ENCODE peak calls at places on chromosomes 4 and X, in six cellular contexts. One of them, this sample, is unnamed.

GRCh38 chr4:151481813-151482212 is 72.8 kb downstream of the FHIP1A start:
- DNase-seq in neural progenitor cell: no peak
- DNase-seq in HCT116: no peak
- DNase-seq in MM.1S: no peak
- DNase-seq in GM23338: no peak
- DNase-seq in OCI-LY7: no peak
- DNase-seq in this sample: no peak

GRCh38 chrX:2147928-2148327 is 352.8 kb downstream of the DHRSX start:
- DNase-seq in neural progenitor cell: no peak
- DNase-seq in HCT116: no peak
- DNase-seq in MM.1S: no peak
- DNase-seq in GM23338: no peak
- DNase-seq in OCI-LY7: no peak
- DNase-seq in this sample: no peak

GRCh38 chr4:5956285-5957021 is 61.8 kb downstream of the C4orf50 start:
- DNase-seq in neural progenitor cell: peak; percentile 78
- DNase-seq in HCT116: no peak
- DNase-seq in MM.1S: peak; percentile 24
- DNase-seq in GM23338: peak; percentile 50
- DNase-seq in OCI-LY7: no peak
- DNase-seq in this sample: no peak

GRCh38 chr4:178577933-178578332 is 1135.7 kb upstream of the AGA start:
- DNase-seq in neural progenitor cell: peak; percentile 44
- DNase-seq in HCT116: no peak
- DNase-seq in MM.1S: no peak
- DNase-seq in GM23338: peak; percentile 50
- DNase-seq in OCI-LY7: peak; percentile 0
- DNase-seq in this sample: no peak

GRCh38 chr4:165684177-165684870 is 188.7 kb upstream of the TLL1 start:
- DNase-seq in neural progenitor cell: no peak
- DNase-seq in HCT116: no peak
- DNase-seq in MM.1S: no peak
- DNase-seq in GM23338: no peak
- DNase-seq in OCI-LY7: no peak
- DNase-seq in this sample: peak; percentile 46

GRCh38 chr4:173531085-173531965 is 1.3 kb upstream of the HAND2 start:
- DNase-seq in neural progenitor cell: peak; percentile 47
- DNase-seq in HCT116: no peak
- DNase-seq in MM.1S: no peak
- DNase-seq in GM23338: peak; percentile 50
- DNase-seq in OCI-LY7: no peak
- DNase-seq in this sample: peak; percentile 79

GRCh38 chrX:9341305-9342201 is 123.3 kb upstream of the TBL1X start:
- DNase-seq in neural progenitor cell: peak; percentile 47
- DNase-seq in HCT116: no peak
- DNase-seq in MM.1S: peak; percentile 82
- DNase-seq in GM23338: peak; percentile 50
- DNase-seq in OCI-LY7: peak; percentile 77
- DNase-seq in this sample: peak; percentile 62

GRCh38 chrX:150844016-150844415 is 54.5 kb downstream of the CD99L2 start:
- DNase-seq in neural progenitor cell: no peak
- DNase-seq in HCT116: no peak
- DNase-seq in MM.1S: no peak
- DNase-seq in GM23338: no peak
- DNase-seq in OCI-LY7: no peak
- DNase-seq in this sample: no peak

GRCh38 chrX:68830486-68831404 is 1.9 kb downstream of the EFNB1 start:
- DNase-seq in neural progenitor cell: no peak
- DNase-seq in HCT116: no peak
- DNase-seq in MM.1S: no peak
- DNase-seq in GM23338: no peak
- DNase-seq in OCI-LY7: no peak
- DNase-seq in this sample: no peak

GRCh38 chr4:76214269-76214628 is 625 bp upstream of the SCARB2 start:
- DNase-seq in neural progenitor cell: no peak
- DNase-seq in HCT116: no peak
- DNase-seq in MM.1S: peak; percentile 65
- DNase-seq in GM23338: peak; percentile 69
- DNase-seq in OCI-LY7: no peak
- DNase-seq in this sample: no peak

GRCh38 chr4:5749568-5749967 is 38.6 kb downstream of the EVC start:
- DNase-seq in neural progenitor cell: no peak
- DNase-seq in HCT116: no peak
- DNase-seq in MM.1S: no peak
- DNase-seq in GM23338: no peak
- DNase-seq in OCI-LY7: no peak
- DNase-seq in this sample: no peak

GRCh38 chr4:47490550-47490949 is 5.5 kb downstream of the ATP10D start:
- DNase-seq in neural progenitor cell: peak; percentile 50
- DNase-seq in HCT116: peak; percentile 36
- DNase-seq in MM.1S: peak; percentile 44
- DNase-seq in GM23338: peak; percentile 71
- DNase-seq in OCI-LY7: peak; percentile 56
- DNase-seq in this sample: peak; percentile 64

GRCh38 chr4:6221296-6221850 is 21.0 kb upstream of the JAKMIP1 start:
- DNase-seq in neural progenitor cell: peak; percentile 36
- DNase-seq in HCT116: no peak
- DNase-seq in MM.1S: no peak
- DNase-seq in GM23338: peak; percentile 59
- DNase-seq in OCI-LY7: no peak
- DNase-seq in this sample: no peak

GRCh38 chrX:150506486-150506885 is 61.9 kb upstream of the MTM1 start:
- DNase-seq in neural progenitor cell: no peak
- DNase-seq in HCT116: no peak
- DNase-seq in MM.1S: no peak
- DNase-seq in GM23338: peak; percentile 52
- DNase-seq in OCI-LY7: no peak
- DNase-seq in this sample: peak; percentile 28

GRCh38 chrX:144683247-144683646 is 564.1 kb upstream of the SPANXN1 start:
- DNase-seq in neural progenitor cell: no peak
- DNase-seq in HCT116: no peak
- DNase-seq in MM.1S: no peak
- DNase-seq in GM23338: no peak
- DNase-seq in OCI-LY7: no peak
- DNase-seq in this sample: no peak

GRCh38 chr4:185654311-185654710 is 119.0 kb upstream of the PDLIM3 start:
- DNase-seq in neural progenitor cell: no peak
- DNase-seq in HCT116: no peak
- DNase-seq in MM.1S: no peak
- DNase-seq in GM23338: no peak
- DNase-seq in OCI-LY7: no peak
- DNase-seq in this sample: no peak

GRCh38 chr4:102817021-102817605 is 10.2 kb downstream of the UBE2D3 start:
- DNase-seq in neural progenitor cell: no peak
- DNase-seq in HCT116: no peak
- DNase-seq in MM.1S: no peak
- DNase-seq in GM23338: no peak
- DNase-seq in OCI-LY7: no peak
- DNase-seq in this sample: no peak

GRCh38 chr4:108502366-108502765 is 118.0 kb upstream of the RPL34 start:
- DNase-seq in neural progenitor cell: no peak
- DNase-seq in HCT116: no peak
- DNase-seq in MM.1S: no peak
- DNase-seq in GM23338: no peak
- DNase-seq in OCI-LY7: no peak
- DNase-seq in this sample: no peak

GRCh38 chrX:141673946-141674345 is 24.6 kb downstream of the SPANXD start:
- DNase-seq in neural progenitor cell: no peak
- DNase-seq in HCT116: no peak
- DNase-seq in MM.1S: no peak
- DNase-seq in GM23338: no peak
- DNase-seq in OCI-LY7: no peak
- DNase-seq in this sample: no peak

GRCh38 chr4:8830056-8830455 is 41.6 kb downstream of the HMX1 start:
- DNase-seq in neural progenitor cell: no peak
- DNase-seq in HCT116: no peak
- DNase-seq in MM.1S: no peak
- DNase-seq in GM23338: no peak
- DNase-seq in OCI-LY7: no peak
- DNase-seq in this sample: no peak

GRCh38 chr4:189202869-189203271 is 737.8 kb upstream of the FRG1 start:
- DNase-seq in neural progenitor cell: no peak
- DNase-seq in HCT116: no peak
- DNase-seq in MM.1S: no peak
- DNase-seq in GM23338: peak; percentile 2
- DNase-seq in OCI-LY7: no peak
- DNase-seq in this sample: peak; percentile 48

GRCh38 chr4:158300012-158300411 is 89.7 kb downstream of the TMEM144 start:
- DNase-seq in neural progenitor cell: no peak
- DNase-seq in HCT116: no peak
- DNase-seq in MM.1S: no peak
- DNase-seq in GM23338: no peak
- DNase-seq in OCI-LY7: no peak
- DNase-seq in this sample: no peak

GRCh38 chr4:150115851-150116250 is 37.6 kb downstream of the DCLK2 start:
- DNase-seq in neural progenitor cell: no peak
- DNase-seq in HCT116: no peak
- DNase-seq in MM.1S: no peak
- DNase-seq in GM23338: no peak
- DNase-seq in OCI-LY7: no peak
- DNase-seq in this sample: peak; percentile 18

GRCh38 chr4:139587452-139587851 is 31.4 kb upstream of the SETD7 start:
- DNase-seq in neural progenitor cell: no peak
- DNase-seq in HCT116: no peak
- DNase-seq in MM.1S: no peak
- DNase-seq in GM23338: no peak
- DNase-seq in OCI-LY7: no peak
- DNase-seq in this sample: peak; percentile 18

GRCh38 chrX:42944381-42944998 is 166.5 kb upstream of the PPP1R2C start:
- DNase-seq in neural progenitor cell: no peak
- DNase-seq in HCT116: no peak
- DNase-seq in MM.1S: peak; percentile 43
- DNase-seq in GM23338: no peak
- DNase-seq in OCI-LY7: peak; percentile 31
- DNase-seq in this sample: no peak

GRCh38 chrX:119045884-119046283 is 26.9 kb upstream of the CT47C1 start:
- DNase-seq in neural progenitor cell: no peak
- DNase-seq in HCT116: no peak
- DNase-seq in MM.1S: no peak
- DNase-seq in GM23338: no peak
- DNase-seq in OCI-LY7: no peak
- DNase-seq in this sample: peak; percentile 40

GRCh38 chr4:120130786-120131185 is 64.1 kb upstream of the MAD2L1 start:
- DNase-seq in neural progenitor cell: no peak
- DNase-seq in HCT116: no peak
- DNase-seq in MM.1S: no peak
- DNase-seq in GM23338: no peak
- DNase-seq in OCI-LY7: peak; percentile 84
- DNase-seq in this sample: no peak

GRCh38 chr4:71607780-71608673 is 175.9 kb downstream of the GC start:
- DNase-seq in neural progenitor cell: no peak
- DNase-seq in HCT116: no peak
- DNase-seq in MM.1S: no peak
- DNase-seq in GM23338: no peak
- DNase-seq in OCI-LY7: no peak
- DNase-seq in this sample: peak; percentile 20

DNA sequence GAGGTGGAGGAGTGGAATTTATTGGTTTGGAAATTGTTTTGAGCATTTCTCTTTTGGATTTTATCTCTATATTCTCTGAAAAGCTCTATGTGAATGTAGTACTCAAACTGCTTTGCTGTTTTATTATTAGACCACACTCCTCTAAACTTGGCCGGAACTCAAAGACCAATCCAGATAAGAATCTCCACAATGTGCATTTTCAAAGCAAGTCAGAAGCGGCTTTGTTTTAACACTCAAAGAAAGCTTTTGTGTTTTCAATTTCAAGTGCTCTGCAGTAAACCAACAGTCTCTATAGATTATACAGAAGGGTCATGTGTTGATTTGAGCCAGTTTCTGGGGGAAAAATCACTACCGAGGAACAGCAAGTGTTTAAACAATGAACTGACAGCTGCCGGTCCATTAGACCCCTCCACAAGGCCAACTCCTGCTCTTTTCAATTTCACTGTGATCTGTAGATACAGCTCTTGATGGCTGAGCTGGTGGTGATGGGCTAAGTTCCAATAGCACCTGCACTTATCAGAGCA is 79.4 kb downstream of the FTHL17 start:
- DNase-seq in neural progenitor cell: no peak
- DNase-seq in HCT116: no peak
- DNase-seq in MM.1S: no peak
- DNase-seq in GM23338: no peak
- DNase-seq in OCI-LY7: no peak
- DNase-seq in this sample: no peak
- TF ChIP-seq EZH2phosphoT487 in neural progenitor cell: no peak
- TF ChIP-seq EZH2phosphoT487 in HCT116: no peak
- TF ChIP-seq EZH2phosphoT487 in MM.1S: no peak
- TF ChIP-seq EZH2phosphoT487 in GM23338: no peak
- TF ChIP-seq EZH2phosphoT487 in OCI-LY7: no peak
- TF ChIP-seq EZH2phosphoT487 in this sample: no peak

GRCh38 chrX:88937616-88938015 is 190.6 kb downstream of the CPXCR1 start:
- DNase-seq in neural progenitor cell: no peak
- DNase-seq in HCT116: no peak
- DNase-seq in MM.1S: peak; percentile 38
- DNase-seq in GM23338: no peak
- DNase-seq in OCI-LY7: no peak
- DNase-seq in this sample: no peak
- TF ChIP-seq EZH2phosphoT487 in neural progenitor cell: no peak
- TF ChIP-seq EZH2phosphoT487 in HCT116: no peak
- TF ChIP-seq EZH2phosphoT487 in MM.1S: no peak
- TF ChIP-seq EZH2phosphoT487 in GM23338: no peak
- TF ChIP-seq EZH2phosphoT487 in OCI-LY7: no peak
- TF ChIP-seq EZH2phosphoT487 in this sample: no peak

DNA sequence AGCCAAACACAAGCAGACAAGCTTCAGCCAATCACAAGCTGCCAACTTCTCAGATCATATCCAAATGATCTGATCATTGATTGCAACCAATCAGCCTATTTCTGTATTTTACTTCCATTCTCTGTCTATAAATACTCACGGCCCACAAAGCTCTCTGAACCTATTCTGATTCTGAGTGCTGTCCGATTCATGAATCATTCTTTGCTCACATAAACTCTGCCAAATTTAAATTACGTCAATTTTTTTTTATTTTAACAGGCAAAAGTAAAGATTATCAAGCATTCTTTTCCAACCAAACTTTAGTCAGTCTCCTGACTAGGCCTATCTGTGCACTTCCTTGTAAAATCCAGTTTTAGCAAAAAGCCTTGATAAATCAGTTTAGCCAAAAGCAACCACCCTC is 1.8 kb upstream of the TCEANC start:
- DNase-seq in neural progenitor cell: no peak
- DNase-seq in HCT116: no peak
- DNase-seq in MM.1S: no peak
- DNase-seq in GM23338: no peak
- DNase-seq in OCI-LY7: no peak
- DNase-seq in this sample: no peak
- TF ChIP-seq EZH2phosphoT487 in neural progenitor cell: no peak
- TF ChIP-seq EZH2phosphoT487 in HCT116: no peak
- TF ChIP-seq EZH2phosphoT487 in MM.1S: no peak
- TF ChIP-seq EZH2phosphoT487 in GM23338: no peak
- TF ChIP-seq EZH2phosphoT487 in OCI-LY7: no peak
- TF ChIP-seq EZH2phosphoT487 in this sample: no peak

DNA sequence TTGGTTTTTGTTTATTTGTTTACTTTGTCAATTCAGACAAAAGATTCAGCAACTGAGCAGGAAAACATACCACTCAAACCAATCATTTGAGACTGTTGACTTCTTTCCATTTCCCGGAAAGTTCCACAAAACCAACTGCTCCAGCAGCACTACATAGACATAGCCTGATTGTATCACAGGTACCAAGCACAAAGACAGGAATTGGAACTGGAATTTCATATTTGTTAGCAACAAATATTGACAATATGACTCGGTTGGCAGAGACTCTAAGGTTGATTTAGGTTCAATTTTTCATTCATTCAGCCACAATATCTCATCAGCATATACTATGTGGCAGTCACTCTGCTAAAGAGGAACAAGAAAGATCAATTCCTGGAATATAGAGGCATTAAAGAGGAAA is 364.0 kb downstream of the ZIC3 start:
- DNase-seq in neural progenitor cell: no peak
- DNase-seq in HCT116: no peak
- DNase-seq in MM.1S: no peak
- DNase-seq in GM23338: no peak
- DNase-seq in OCI-LY7: no peak
- DNase-seq in this sample: no peak
- TF ChIP-seq EZH2phosphoT487 in neural progenitor cell: no peak
- TF ChIP-seq EZH2phosphoT487 in HCT116: no peak
- TF ChIP-seq EZH2phosphoT487 in MM.1S: no peak
- TF ChIP-seq EZH2phosphoT487 in GM23338: no peak
- TF ChIP-seq EZH2phosphoT487 in OCI-LY7: no peak
- TF ChIP-seq EZH2phosphoT487 in this sample: no peak